ENCODE peak calls at places on chromosome 4, in ten cellular contexts. One of them, this sample, is unnamed.

GRCh38 chr4:122758033-122758432 is 25.5 kb downstream of the BBS12 start:
- DNase-seq in left ventricle myocardium inferior: no peak
- DNase-seq in LNCaP clone FGC: no peak
- DNase-seq in mucosa of descending colon: no peak
- DNase-seq in IMR-90: peak; percentile 51
- DNase-seq in OCI-LY7: peak; percentile 29
- DNase-seq in AG04450: no peak
- DNase-seq in fibroblast of pulmonary artery: peak; percentile 64
- DNase-seq in MCF 10A: peak; percentile 51
- DNase-seq in lung: no peak
- DNase-seq in this sample: peak; percentile 33

GRCh38 chr4:1904042-1904441 is 32.8 kb downstream of the NSD2 start:
- DNase-seq in left ventricle myocardium inferior: no peak
- DNase-seq in LNCaP clone FGC: no peak
- DNase-seq in mucosa of descending colon: no peak
- DNase-seq in IMR-90: no peak
- DNase-seq in OCI-LY7: no peak
- DNase-seq in AG04450: no peak
- DNase-seq in fibroblast of pulmonary artery: no peak
- DNase-seq in MCF 10A: no peak
- DNase-seq in lung: no peak
- DNase-seq in this sample: no peak

GRCh38 chr4:7862561-7863200 is 77.0 kb downstream of the AFAP1 start:
- DNase-seq in left ventricle myocardium inferior: no peak
- DNase-seq in LNCaP clone FGC: no peak
- DNase-seq in mucosa of descending colon: no peak
- DNase-seq in IMR-90: no peak
- DNase-seq in OCI-LY7: no peak
- DNase-seq in AG04450: no peak
- DNase-seq in fibroblast of pulmonary artery: no peak
- DNase-seq in MCF 10A: no peak
- DNase-seq in lung: no peak
- DNase-seq in this sample: no peak

GRCh38 chr4:82753238-82753637 is 45.4 kb downstream of the SCD5 start:
- DNase-seq in left ventricle myocardium inferior: no peak
- DNase-seq in LNCaP clone FGC: no peak
- DNase-seq in mucosa of descending colon: no peak
- DNase-seq in IMR-90: no peak
- DNase-seq in OCI-LY7: no peak
- DNase-seq in AG04450: no peak
- DNase-seq in fibroblast of pulmonary artery: no peak
- DNase-seq in MCF 10A: peak; percentile 32
- DNase-seq in lung: no peak
- DNase-seq in this sample: no peak

GRCh38 chr4:143514432-143514831 is 930 bp downstream of the SMARCA5 start:
- DNase-seq in left ventricle myocardium inferior: peak; percentile 40
- DNase-seq in LNCaP clone FGC: no peak
- DNase-seq in mucosa of descending colon: peak; percentile 68
- DNase-seq in IMR-90: peak; percentile 48
- DNase-seq in OCI-LY7: peak; percentile 28
- DNase-seq in AG04450: no peak
- DNase-seq in fibroblast of pulmonary artery: peak; percentile 62
- DNase-seq in MCF 10A: peak; percentile 48
- DNase-seq in lung: peak; percentile 50
- DNase-seq in this sample: peak; percentile 11

GRCh38 chr4:186144180-186144579 is 39.7 kb downstream of the FAM149A start:
- DNase-seq in left ventricle myocardium inferior: peak; percentile 25
- DNase-seq in LNCaP clone FGC: no peak
- DNase-seq in mucosa of descending colon: no peak
- DNase-seq in IMR-90: peak; percentile 21
- DNase-seq in OCI-LY7: no peak
- DNase-seq in AG04450: no peak
- DNase-seq in fibroblast of pulmonary artery: peak; percentile 59
- DNase-seq in MCF 10A: no peak
- DNase-seq in lung: no peak
- DNase-seq in this sample: no peak

GRCh38 chr4:122797405-122798094 is 29.1 kb upstream of the FGF2 start:
- DNase-seq in left ventricle myocardium inferior: no peak
- DNase-seq in LNCaP clone FGC: no peak
- DNase-seq in mucosa of descending colon: no peak
- DNase-seq in IMR-90: no peak
- DNase-seq in OCI-LY7: no peak
- DNase-seq in AG04450: no peak
- DNase-seq in fibroblast of pulmonary artery: no peak
- DNase-seq in MCF 10A: no peak
- DNase-seq in lung: no peak
- DNase-seq in this sample: no peak

GRCh38 chr4:13484749-13485345 is 707 bp upstream of the RAB28 start:
- DNase-seq in left ventricle myocardium inferior: no peak
- DNase-seq in LNCaP clone FGC: no peak
- DNase-seq in mucosa of descending colon: no peak
- DNase-seq in IMR-90: peak; percentile 58
- DNase-seq in OCI-LY7: peak; percentile 49
- DNase-seq in AG04450: no peak
- DNase-seq in fibroblast of pulmonary artery: peak; percentile 62
- DNase-seq in MCF 10A: no peak
- DNase-seq in lung: no peak
- DNase-seq in this sample: no peak

GRCh38 chr4:157810137-157810774 is 362.6 kb downstream of the GASK1B start:
- DNase-seq in left ventricle myocardium inferior: no peak
- DNase-seq in LNCaP clone FGC: no peak
- DNase-seq in mucosa of descending colon: no peak
- DNase-seq in IMR-90: no peak
- DNase-seq in OCI-LY7: no peak
- DNase-seq in AG04450: no peak
- DNase-seq in fibroblast of pulmonary artery: no peak
- DNase-seq in MCF 10A: peak; percentile 16
- DNase-seq in lung: no peak
- DNase-seq in this sample: no peak

GRCh38 chr4:157204634-157205244 is 15.8 kb upstream of the GRIA2 start:
- DNase-seq in left ventricle myocardium inferior: no peak
- DNase-seq in LNCaP clone FGC: no peak
- DNase-seq in mucosa of descending colon: no peak
- DNase-seq in IMR-90: peak; percentile 1
- DNase-seq in OCI-LY7: no peak
- DNase-seq in AG04450: no peak
- DNase-seq in fibroblast of pulmonary artery: peak; percentile 21
- DNase-seq in MCF 10A: peak; percentile 28
- DNase-seq in lung: no peak
- DNase-seq in this sample: peak; percentile 57

GRCh38 chr4:14125375-14126129 is 498.0 kb upstream of the BOD1L1 start:
- DNase-seq in left ventricle myocardium inferior: no peak
- DNase-seq in LNCaP clone FGC: no peak
- DNase-seq in mucosa of descending colon: no peak
- DNase-seq in IMR-90: no peak
- DNase-seq in OCI-LY7: peak; percentile 0
- DNase-seq in AG04450: no peak
- DNase-seq in fibroblast of pulmonary artery: no peak
- DNase-seq in MCF 10A: no peak
- DNase-seq in lung: no peak
- DNase-seq in this sample: peak; percentile 10

GRCh38 chr4:9904976-9905587 is 116.2 kb downstream of the SLC2A9 start:
- DNase-seq in left ventricle myocardium inferior: peak; percentile 36
- DNase-seq in LNCaP clone FGC: no peak
- DNase-seq in mucosa of descending colon: no peak
- DNase-seq in IMR-90: peak; percentile 1
- DNase-seq in OCI-LY7: no peak
- DNase-seq in AG04450: no peak
- DNase-seq in fibroblast of pulmonary artery: peak; percentile 24
- DNase-seq in MCF 10A: peak; percentile 49
- DNase-seq in lung: no peak
- DNase-seq in this sample: no peak

GRCh38 chr4:103076777-103077347 is 301 bp upstream of the SLC9B2 start:
- DNase-seq in left ventricle myocardium inferior: no peak
- DNase-seq in LNCaP clone FGC: no peak
- DNase-seq in mucosa of descending colon: no peak
- DNase-seq in IMR-90: no peak
- DNase-seq in OCI-LY7: peak; percentile 70
- DNase-seq in AG04450: no peak
- DNase-seq in fibroblast of pulmonary artery: no peak
- DNase-seq in MCF 10A: peak; percentile 27
- DNase-seq in lung: no peak
- DNase-seq in this sample: no peak

GRCh38 chr4:109754093-109754857 is 24.4 kb upstream of the PLA2G12A start:
- DNase-seq in left ventricle myocardium inferior: no peak
- DNase-seq in LNCaP clone FGC: no peak
- DNase-seq in mucosa of descending colon: no peak
- DNase-seq in IMR-90: no peak
- DNase-seq in OCI-LY7: no peak
- DNase-seq in AG04450: no peak
- DNase-seq in fibroblast of pulmonary artery: no peak
- DNase-seq in MCF 10A: no peak
- DNase-seq in lung: no peak
- DNase-seq in this sample: no peak

GRCh38 chr4:110160616-110161015 is 37.8 kb downstream of the ELOVL6 start:
- DNase-seq in left ventricle myocardium inferior: no peak
- DNase-seq in LNCaP clone FGC: no peak
- DNase-seq in mucosa of descending colon: no peak
- DNase-seq in IMR-90: no peak
- DNase-seq in OCI-LY7: no peak
- DNase-seq in AG04450: no peak
- DNase-seq in fibroblast of pulmonary artery: no peak
- DNase-seq in MCF 10A: no peak
- DNase-seq in lung: no peak
- DNase-seq in this sample: no peak

GRCh38 chr4:150547154-150547838 is 34.7 kb upstream of the MAB21L2 start:
- DNase-seq in left ventricle myocardium inferior: no peak
- DNase-seq in LNCaP clone FGC: no peak
- DNase-seq in mucosa of descending colon: no peak
- DNase-seq in IMR-90: no peak
- DNase-seq in OCI-LY7: no peak
- DNase-seq in AG04450: no peak
- DNase-seq in fibroblast of pulmonary artery: no peak
- DNase-seq in MCF 10A: no peak
- DNase-seq in lung: no peak
- DNase-seq in this sample: no peak

GRCh38 chr4:139635966-139636365 is 29.7 kb upstream of the MGST2 start:
- DNase-seq in left ventricle myocardium inferior: no peak
- DNase-seq in LNCaP clone FGC: no peak
- DNase-seq in mucosa of descending colon: no peak
- DNase-seq in IMR-90: no peak
- DNase-seq in OCI-LY7: no peak
- DNase-seq in AG04450: no peak
- DNase-seq in fibroblast of pulmonary artery: no peak
- DNase-seq in MCF 10A: no peak
- DNase-seq in lung: no peak
- DNase-seq in this sample: no peak

GRCh38 chr4:140856692-140857091 is 100.5 kb upstream of the TBC1D9 start:
- DNase-seq in left ventricle myocardium inferior: no peak
- DNase-seq in LNCaP clone FGC: no peak
- DNase-seq in mucosa of descending colon: no peak
- DNase-seq in IMR-90: peak; percentile 22
- DNase-seq in OCI-LY7: no peak
- DNase-seq in AG04450: no peak
- DNase-seq in fibroblast of pulmonary artery: peak; percentile 67
- DNase-seq in MCF 10A: peak; percentile 94
- DNase-seq in lung: no peak
- DNase-seq in this sample: no peak

GRCh38 chr4:140851804-140852203 is 95.6 kb upstream of the TBC1D9 start:
- DNase-seq in left ventricle myocardium inferior: no peak
- DNase-seq in LNCaP clone FGC: no peak
- DNase-seq in mucosa of descending colon: no peak
- DNase-seq in IMR-90: no peak
- DNase-seq in OCI-LY7: no peak
- DNase-seq in AG04450: no peak
- DNase-seq in fibroblast of pulmonary artery: no peak
- DNase-seq in MCF 10A: no peak
- DNase-seq in lung: no peak
- DNase-seq in this sample: no peak

GRCh38 chr4:140857111-140857510 is 100.9 kb upstream of the TBC1D9 start:
- DNase-seq in left ventricle myocardium inferior: no peak
- DNase-seq in LNCaP clone FGC: no peak
- DNase-seq in mucosa of descending colon: no peak
- DNase-seq in IMR-90: no peak
- DNase-seq in OCI-LY7: no peak
- DNase-seq in AG04450: no peak
- DNase-seq in fibroblast of pulmonary artery: no peak
- DNase-seq in MCF 10A: peak; percentile 71
- DNase-seq in lung: no peak
- DNase-seq in this sample: no peak

GRCh38 chr4:140849526-140849925 is 93.3 kb upstream of the TBC1D9 start:
- DNase-seq in left ventricle myocardium inferior: no peak
- DNase-seq in LNCaP clone FGC: no peak
- DNase-seq in mucosa of descending colon: no peak
- DNase-seq in IMR-90: no peak
- DNase-seq in OCI-LY7: no peak
- DNase-seq in AG04450: no peak
- DNase-seq in fibroblast of pulmonary artery: no peak
- DNase-seq in MCF 10A: no peak
- DNase-seq in lung: no peak
- DNase-seq in this sample: no peak

GRCh38 chr4:140851032-140851636 is 94.9 kb upstream of the TBC1D9 start:
- DNase-seq in left ventricle myocardium inferior: no peak
- DNase-seq in LNCaP clone FGC: peak; percentile 44
- DNase-seq in mucosa of descending colon: no peak
- DNase-seq in IMR-90: peak; percentile 65
- DNase-seq in OCI-LY7: peak; percentile 86
- DNase-seq in AG04450: peak; percentile 43
- DNase-seq in fibroblast of pulmonary artery: peak; percentile 78
- DNase-seq in MCF 10A: peak; percentile 79
- DNase-seq in lung: peak; percentile 54
- DNase-seq in this sample: peak; percentile 55
- TF ChIP-seq CTCF in left ventricle myocardium inferior: peak; percentile 86
- TF ChIP-seq CTCF in LNCaP clone FGC: peak; percentile 77
- TF ChIP-seq CTCF in mucosa of descending colon: peak; percentile 24
- TF ChIP-seq CTCF in IMR-90: peak; percentile 89
- TF ChIP-seq CTCF in OCI-LY7: peak; percentile 100
- TF ChIP-seq CTCF in AG04450: peak; percentile 81
- TF ChIP-seq CTCF in fibroblast of pulmonary artery: peak; percentile 79
- TF ChIP-seq CTCF in MCF 10A: peak; percentile 82
- TF ChIP-seq CTCF in lung: peak; percentile 69
- TF ChIP-seq CTCF in this sample: peak; percentile 65

GRCh38 chr4:26235500-26235899 is 85.3 kb upstream of the RBPJ start:
- DNase-seq in left ventricle myocardium inferior: peak; percentile 33
- DNase-seq in LNCaP clone FGC: no peak
- DNase-seq in mucosa of descending colon: peak; percentile 68
- DNase-seq in IMR-90: peak; percentile 75
- DNase-seq in OCI-LY7: no peak
- DNase-seq in AG04450: peak; percentile 34
- DNase-seq in fibroblast of pulmonary artery: peak; percentile 71
- DNase-seq in MCF 10A: peak; percentile 92
- DNase-seq in lung: peak; percentile 36
- DNase-seq in this sample: no peak
- TF ChIP-seq CTCF in left ventricle myocardium inferior: peak; percentile 12
- TF ChIP-seq CTCF in LNCaP clone FGC: no peak
- TF ChIP-seq CTCF in mucosa of descending colon: no peak
- TF ChIP-seq CTCF in IMR-90: no peak
- TF ChIP-seq CTCF in OCI-LY7: no peak
- TF ChIP-seq CTCF in AG04450: peak; percentile 24
- TF ChIP-seq CTCF in fibroblast of pulmonary artery: peak; percentile 14
- TF ChIP-seq CTCF in MCF 10A: no peak
- TF ChIP-seq CTCF in lung: no peak
- TF ChIP-seq CTCF in this sample: no peak

GRCh38 chr4:42865572-42866189 is 26.8 kb upstream of the GRXCR1 start:
- DNase-seq in left ventricle myocardium inferior: no peak
- DNase-seq in LNCaP clone FGC: no peak
- DNase-seq in mucosa of descending colon: no peak
- DNase-seq in IMR-90: peak; percentile 36
- DNase-seq in OCI-LY7: peak; percentile 62
- DNase-seq in AG04450: no peak
- DNase-seq in fibroblast of pulmonary artery: peak; percentile 67
- DNase-seq in MCF 10A: peak; percentile 77
- DNase-seq in lung: peak; percentile 63
- DNase-seq in this sample: peak; percentile 30
- TF ChIP-seq CTCF in left ventricle myocardium inferior: peak; percentile 81
- TF ChIP-seq CTCF in LNCaP clone FGC: peak; percentile 77
- TF ChIP-seq CTCF in mucosa of descending colon: peak; percentile 32
- TF ChIP-seq CTCF in IMR-90: peak; percentile 64
- TF ChIP-seq CTCF in OCI-LY7: peak; percentile 94
- TF ChIP-seq CTCF in AG04450: peak; percentile 64
- TF ChIP-seq CTCF in fibroblast of pulmonary artery: peak; percentile 75
- TF ChIP-seq CTCF in MCF 10A: peak; percentile 44
- TF ChIP-seq CTCF in lung: peak; percentile 41
- TF ChIP-seq CTCF in this sample: peak; percentile 63

GRCh38 chr4:176788248-176788647 is 4.5 kb downstream of the VEGFC start:
- DNase-seq in left ventricle myocardium inferior: no peak
- DNase-seq in LNCaP clone FGC: no peak
- DNase-seq in mucosa of descending colon: no peak
- DNase-seq in IMR-90: no peak
- DNase-seq in OCI-LY7: no peak
- DNase-seq in AG04450: no peak
- DNase-seq in fibroblast of pulmonary artery: no peak
- DNase-seq in MCF 10A: no peak
- DNase-seq in lung: no peak
- DNase-seq in this sample: no peak
- TF ChIP-seq CTCF in left ventricle myocardium inferior: no peak
- TF ChIP-seq CTCF in LNCaP clone FGC: no peak
- TF ChIP-seq CTCF in mucosa of descending colon: no peak
- TF ChIP-seq CTCF in IMR-90: no peak
- TF ChIP-seq CTCF in OCI-LY7: no peak
- TF ChIP-seq CTCF in AG04450: no peak
- TF ChIP-seq CTCF in fibroblast of pulmonary artery: no peak
- TF ChIP-seq CTCF in MCF 10A: no peak
- TF ChIP-seq CTCF in lung: no peak
- TF ChIP-seq CTCF in this sample: no peak

This sample was measured in GM13976.